ENCODE peak calls at places on chromosome 14, in five cellular contexts. One of them, this sample, is unnamed.

GRCh38 chr14:59321184-59321952 is 132.9 kb downstream of the DAAM1 start:
- DNase-seq in stomach: no peak
- DNase-seq in CD8-positive, alpha-beta T cell: no peak
- DNase-seq in cardiac muscle cell: peak; percentile 82
- DNase-seq in fibroblast of mammary gland: peak; percentile 55
- DNase-seq in this sample: no peak

GRCh38 chr14:93430319-93430801 is 379 bp upstream of the UNC79 start:
- DNase-seq in stomach: no peak
- DNase-seq in CD8-positive, alpha-beta T cell: no peak
- DNase-seq in cardiac muscle cell: peak; percentile 55
- DNase-seq in fibroblast of mammary gland: peak; percentile 0
- DNase-seq in this sample: peak; percentile 25

GRCh38 chr14:69703047-69704046 is 63.6 kb upstream of the SRSF5 start:
- DNase-seq in stomach: no peak
- DNase-seq in CD8-positive, alpha-beta T cell: no peak
- DNase-seq in cardiac muscle cell: no peak
- DNase-seq in fibroblast of mammary gland: no peak
- DNase-seq in this sample: no peak

GRCh38 chr14:71539660-71540285 is 392.5 kb upstream of the RGS6 start:
- DNase-seq in stomach: no peak
- DNase-seq in CD8-positive, alpha-beta T cell: no peak
- DNase-seq in cardiac muscle cell: peak; percentile 25
- DNase-seq in fibroblast of mammary gland: no peak
- DNase-seq in this sample: no peak

GRCh38 chr14:90107789-90108188 is 46.0 kb downstream of the KCNK13 start:
- DNase-seq in stomach: no peak
- DNase-seq in CD8-positive, alpha-beta T cell: no peak
- DNase-seq in cardiac muscle cell: no peak
- DNase-seq in fibroblast of mammary gland: no peak
- DNase-seq in this sample: no peak

GRCh38 chr14:36467332-36467731 is 52.7 kb downstream of the NKX2-1 start:
- DNase-seq in stomach: no peak
- DNase-seq in CD8-positive, alpha-beta T cell: no peak
- DNase-seq in cardiac muscle cell: no peak
- DNase-seq in fibroblast of mammary gland: no peak
- DNase-seq in this sample: no peak

GRCh38 chr14:85223667-85224066 is 306.3 kb upstream of the FLRT2 start:
- DNase-seq in stomach: no peak
- DNase-seq in CD8-positive, alpha-beta T cell: no peak
- DNase-seq in cardiac muscle cell: no peak
- DNase-seq in fibroblast of mammary gland: no peak
- DNase-seq in this sample: no peak

GRCh38 chr14:106872619-106873446 is 1346.5 kb downstream of the TMEM121 start:
- DNase-seq in stomach: peak; percentile 93
- DNase-seq in CD8-positive, alpha-beta T cell: peak; percentile 67
- DNase-seq in cardiac muscle cell: no peak
- DNase-seq in fibroblast of mammary gland: peak; percentile 14
- DNase-seq in this sample: no peak

GRCh38 chr14:55333785-55334485 is 62.7 kb downstream of the FBXO34 start:
- DNase-seq in stomach: no peak
- DNase-seq in CD8-positive, alpha-beta T cell: no peak
- DNase-seq in cardiac muscle cell: no peak
- DNase-seq in fibroblast of mammary gland: no peak
- DNase-seq in this sample: no peak

GRCh38 chr14:31716208-31716607 is 155.0 kb downstream of the NUBPL start:
- DNase-seq in stomach: no peak
- DNase-seq in CD8-positive, alpha-beta T cell: no peak
- DNase-seq in cardiac muscle cell: no peak
- DNase-seq in fibroblast of mammary gland: peak; percentile 7
- DNase-seq in this sample: no peak

GRCh38 chr14:94164685-94165431 is 9.3 kb upstream of the PPP4R4 start:
- DNase-seq in stomach: no peak
- DNase-seq in CD8-positive, alpha-beta T cell: no peak
- DNase-seq in cardiac muscle cell: no peak
- DNase-seq in fibroblast of mammary gland: no peak
- DNase-seq in this sample: no peak

GRCh38 chr14:54728700-54729527 is 162.0 kb downstream of the SAMD4A start:
- DNase-seq in stomach: no peak
- DNase-seq in CD8-positive, alpha-beta T cell: no peak
- DNase-seq in cardiac muscle cell: peak; percentile 59
- DNase-seq in fibroblast of mammary gland: peak; percentile 47
- DNase-seq in this sample: no peak

GRCh38 chr14:69240527-69241173 is 19.3 kb upstream of the GALNT16 start:
- DNase-seq in stomach: no peak
- DNase-seq in CD8-positive, alpha-beta T cell: no peak
- DNase-seq in cardiac muscle cell: no peak
- DNase-seq in fibroblast of mammary gland: no peak
- DNase-seq in this sample: no peak

GRCh38 chr14:104588066-104588857 is 8.7 kb downstream of the C14orf180 start:
- DNase-seq in stomach: peak; percentile 75
- DNase-seq in CD8-positive, alpha-beta T cell: no peak
- DNase-seq in cardiac muscle cell: no peak
- DNase-seq in fibroblast of mammary gland: no peak
- DNase-seq in this sample: no peak

GRCh38 chr14:49623941-49624806 is 3.6 kb downstream of the MGAT2 start:
- DNase-seq in stomach: no peak
- DNase-seq in CD8-positive, alpha-beta T cell: no peak
- DNase-seq in cardiac muscle cell: no peak
- DNase-seq in fibroblast of mammary gland: no peak
- DNase-seq in this sample: no peak

GRCh38 chr14:62015945-62016344 is 253.7 kb downstream of the SNAPC1 start:
- DNase-seq in stomach: no peak
- DNase-seq in CD8-positive, alpha-beta T cell: no peak
- DNase-seq in cardiac muscle cell: peak; percentile 2
- DNase-seq in fibroblast of mammary gland: peak; percentile 15
- DNase-seq in this sample: no peak

GRCh38 chr14:102929349-102930137 is 7.1 kb downstream of the AMN start:
- DNase-seq in stomach: no peak
- DNase-seq in CD8-positive, alpha-beta T cell: no peak
- DNase-seq in cardiac muscle cell: no peak
- DNase-seq in fibroblast of mammary gland: no peak
- DNase-seq in this sample: no peak

GRCh38 chr14:102928412-102929348 is 6.2 kb downstream of the AMN start:
- DNase-seq in stomach: peak; percentile 87
- DNase-seq in CD8-positive, alpha-beta T cell: peak; percentile 78
- DNase-seq in cardiac muscle cell: peak; percentile 73
- DNase-seq in fibroblast of mammary gland: no peak
- DNase-seq in this sample: peak; percentile 73

GRCh38 chr14:102930753-102931579 is 8.5 kb downstream of the AMN start:
- DNase-seq in stomach: peak; percentile 52
- DNase-seq in CD8-positive, alpha-beta T cell: no peak
- DNase-seq in cardiac muscle cell: peak; percentile 10
- DNase-seq in fibroblast of mammary gland: peak; percentile 47
- DNase-seq in this sample: no peak

GRCh38 chr14:102931580-102932285 is 9.3 kb downstream of the AMN start:
- DNase-seq in stomach: no peak
- DNase-seq in CD8-positive, alpha-beta T cell: no peak
- DNase-seq in cardiac muscle cell: no peak
- DNase-seq in fibroblast of mammary gland: no peak
- DNase-seq in this sample: no peak

DNA sequence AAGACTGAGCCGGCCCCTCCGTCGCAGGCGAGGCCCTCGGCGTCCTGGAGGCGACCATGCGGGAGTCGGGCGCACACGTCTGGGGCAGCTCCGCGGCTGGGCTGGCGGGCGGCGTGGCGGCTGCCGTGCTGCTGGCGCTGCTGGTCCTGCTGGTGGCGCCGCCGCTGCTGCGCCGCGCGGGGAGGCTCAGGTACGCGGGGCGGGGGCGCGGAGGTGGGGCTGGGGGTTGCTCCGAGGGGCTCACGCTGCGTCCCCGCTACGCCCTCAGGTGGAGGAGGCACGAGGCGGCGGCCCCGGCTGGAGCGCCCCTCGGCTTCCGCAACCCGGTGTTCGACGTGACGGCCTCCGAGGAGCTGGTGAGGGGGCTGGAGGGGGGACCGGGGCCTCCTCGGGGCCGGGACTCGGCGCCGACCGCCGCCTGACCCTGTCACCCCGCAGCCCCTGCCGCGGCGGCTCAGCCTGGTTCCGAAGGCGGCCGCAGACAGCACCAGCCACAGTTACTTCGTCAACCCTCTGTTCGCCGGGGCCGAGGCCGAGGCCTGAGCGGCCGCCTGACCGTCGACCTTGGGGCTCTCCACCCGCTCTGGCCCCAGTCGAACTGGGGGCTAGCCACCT is 7.8 kb downstream of the AMN start:
- DNase-seq in stomach: no peak
- DNase-seq in CD8-positive, alpha-beta T cell: no peak
- DNase-seq in cardiac muscle cell: peak; percentile 15
- DNase-seq in fibroblast of mammary gland: no peak
- DNase-seq in this sample: peak; percentile 51
- TF ChIP-seq CTCF in stomach: no peak
- TF ChIP-seq CTCF in CD8-positive, alpha-beta T cell: no peak
- TF ChIP-seq CTCF in cardiac muscle cell: no peak
- TF ChIP-seq CTCF in fibroblast of mammary gland: no peak
- TF ChIP-seq CTCF in this sample: peak; percentile 41

DNA sequence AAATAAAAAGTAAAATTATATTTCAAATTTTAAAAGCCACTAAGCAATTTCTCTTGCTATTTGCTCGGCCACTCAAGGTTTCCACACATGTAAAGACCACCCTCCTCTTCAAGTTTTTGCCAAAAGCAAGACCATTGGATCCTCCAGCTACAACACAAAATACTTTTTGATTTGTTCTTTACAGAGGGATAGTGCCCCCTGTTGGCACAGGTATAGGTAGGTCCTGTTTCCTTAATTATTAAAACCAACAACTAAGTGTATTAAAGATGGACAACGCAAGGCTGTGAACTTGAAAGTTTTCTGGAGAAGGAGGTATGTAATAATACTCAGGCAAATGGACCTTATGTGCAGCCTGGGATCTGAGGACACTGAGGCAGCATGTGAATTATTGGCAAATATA is 23.8 kb downstream of the ATP6V1D start:
- DNase-seq in stomach: no peak
- DNase-seq in CD8-positive, alpha-beta T cell: no peak
- DNase-seq in cardiac muscle cell: peak; percentile 35
- DNase-seq in fibroblast of mammary gland: peak; percentile 41
- DNase-seq in this sample: no peak
- TF ChIP-seq CTCF in stomach: no peak
- TF ChIP-seq CTCF in CD8-positive, alpha-beta T cell: peak; percentile 35
- TF ChIP-seq CTCF in cardiac muscle cell: peak; percentile 38
- TF ChIP-seq CTCF in fibroblast of mammary gland: peak; percentile 51
- TF ChIP-seq CTCF in this sample: peak; percentile 59

DNA sequence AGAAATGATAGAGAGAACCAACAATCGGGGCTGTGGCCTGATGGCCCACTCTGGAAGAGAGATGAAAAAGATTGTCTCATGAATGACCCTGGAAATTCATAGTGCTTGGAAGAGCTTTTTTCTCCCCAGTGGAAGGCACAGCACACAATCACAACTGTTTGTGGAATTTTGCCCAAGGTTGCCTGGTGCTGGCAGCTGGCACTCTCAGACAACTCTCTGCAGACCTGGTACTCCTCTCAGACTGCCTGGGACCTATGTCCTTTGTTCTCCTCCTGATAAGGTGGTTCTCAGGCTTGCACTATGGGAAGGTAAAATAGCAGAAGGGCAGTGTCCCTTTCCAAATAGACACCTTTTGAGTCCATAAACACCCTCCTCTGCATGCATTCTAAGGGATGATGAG is 144.1 kb upstream of the SEL1L start:
- DNase-seq in stomach: no peak
- DNase-seq in CD8-positive, alpha-beta T cell: no peak
- DNase-seq in cardiac muscle cell: no peak
- DNase-seq in fibroblast of mammary gland: no peak
- DNase-seq in this sample: no peak
- TF ChIP-seq CTCF in stomach: no peak
- TF ChIP-seq CTCF in CD8-positive, alpha-beta T cell: no peak
- TF ChIP-seq CTCF in cardiac muscle cell: no peak
- TF ChIP-seq CTCF in fibroblast of mammary gland: no peak
- TF ChIP-seq CTCF in this sample: no peak

GRCh38 chr14:87046960-87047359 is 946.0 kb downstream of the GALC start:
- DNase-seq in stomach: no peak
- DNase-seq in CD8-positive, alpha-beta T cell: no peak
- DNase-seq in cardiac muscle cell: no peak
- DNase-seq in fibroblast of mammary gland: no peak
- DNase-seq in this sample: no peak

GRCh38 chr14:87052646-87053225 is 940.2 kb downstream of the GALC start:
- DNase-seq in stomach: no peak
- DNase-seq in CD8-positive, alpha-beta T cell: no peak
- DNase-seq in cardiac muscle cell: no peak
- DNase-seq in fibroblast of mammary gland: no peak
- DNase-seq in this sample: no peak

GRCh38 chr14:87055007-87055406 is 938.0 kb downstream of the GALC start:
- DNase-seq in stomach: no peak
- DNase-seq in CD8-positive, alpha-beta T cell: no peak
- DNase-seq in cardiac muscle cell: no peak
- DNase-seq in fibroblast of mammary gland: no peak
- DNase-seq in this sample: no peak

GRCh38 chr14:87045956-87046355 is 947.0 kb downstream of the GALC start:
- DNase-seq in stomach: no peak
- DNase-seq in CD8-positive, alpha-beta T cell: no peak
- DNase-seq in cardiac muscle cell: no peak
- DNase-seq in fibroblast of mammary gland: no peak
- DNase-seq in this sample: no peak

DNA sequence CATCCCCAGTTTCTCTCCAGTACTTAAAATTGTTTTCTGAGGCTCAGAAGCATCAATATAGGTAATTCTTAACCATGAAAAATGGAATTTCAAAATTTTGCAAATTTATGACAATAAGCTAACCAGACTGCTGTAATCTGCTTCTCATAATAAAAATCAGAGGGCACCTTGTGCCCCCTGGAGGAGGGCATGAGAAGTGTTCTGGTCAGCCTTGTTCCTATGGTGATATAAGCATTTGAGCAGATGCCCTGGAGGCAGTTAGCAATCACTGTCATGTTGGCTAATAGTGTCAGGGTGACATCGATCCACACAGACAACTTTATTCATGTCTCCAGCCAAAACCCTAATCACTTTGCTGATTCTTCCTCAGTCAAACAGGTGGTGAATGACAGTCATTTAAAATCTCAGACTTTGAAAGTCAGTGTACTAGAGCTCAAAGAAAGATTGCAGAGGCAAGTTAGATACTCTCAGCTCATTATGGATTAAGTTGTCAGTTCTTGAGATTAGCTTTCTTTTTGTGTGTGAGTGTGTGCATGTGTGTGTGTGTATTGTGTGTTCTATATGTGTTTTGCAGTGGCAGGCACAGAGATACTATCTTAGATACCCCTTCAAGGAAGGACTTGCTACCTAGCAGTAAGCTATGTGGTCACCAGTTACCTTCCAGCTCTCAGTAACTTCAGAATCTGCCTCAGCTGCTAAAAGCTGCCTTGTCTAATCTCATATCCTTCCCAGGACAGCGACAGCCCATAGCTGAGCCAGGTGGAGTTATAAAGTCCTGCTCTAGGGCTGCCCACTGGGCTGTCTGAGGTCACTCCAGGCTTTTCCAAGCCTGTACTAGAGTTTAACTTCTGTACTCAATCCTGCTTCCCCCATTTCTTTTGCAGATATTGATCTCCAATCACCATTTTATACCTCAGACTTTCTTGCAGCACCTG is 942.8 kb downstream of the GALC start:
- DNase-seq in stomach: no peak
- DNase-seq in CD8-positive, alpha-beta T cell: no peak
- DNase-seq in cardiac muscle cell: peak; percentile 25
- DNase-seq in fibroblast of mammary gland: peak; percentile 45
- DNase-seq in this sample: no peak
- TF ChIP-seq CTCF in stomach: peak; percentile 16
- TF ChIP-seq CTCF in CD8-positive, alpha-beta T cell: no peak
- TF ChIP-seq CTCF in cardiac muscle cell: peak; percentile 52
- TF ChIP-seq CTCF in fibroblast of mammary gland: peak; percentile 55
- TF ChIP-seq CTCF in this sample: peak; percentile 73

GRCh38 chr14:76497550-76498484 is 121.9 kb downstream of the ESRRB start:
- DNase-seq in stomach: no peak
- DNase-seq in CD8-positive, alpha-beta T cell: no peak
- DNase-seq in cardiac muscle cell: no peak
- DNase-seq in fibroblast of mammary gland: no peak
- DNase-seq in this sample: no peak
- TF ChIP-seq CTCF in stomach: no peak
- TF ChIP-seq CTCF in CD8-positive, alpha-beta T cell: no peak
- TF ChIP-seq CTCF in cardiac muscle cell: no peak
- TF ChIP-seq CTCF in fibroblast of mammary gland: peak; percentile 2
- TF ChIP-seq CTCF in this sample: peak; percentile 28

GRCh38 chr14:57435923-57436322 is 45.5 kb downstream of the NAA30 start:
- DNase-seq in stomach: no peak
- DNase-seq in CD8-positive, alpha-beta T cell: no peak
- DNase-seq in cardiac muscle cell: no peak
- DNase-seq in fibroblast of mammary gland: no peak
- DNase-seq in this sample: no peak
- TF ChIP-seq CTCF in stomach: no peak
- TF ChIP-seq CTCF in CD8-positive, alpha-beta T cell: no peak
- TF ChIP-seq CTCF in cardiac muscle cell: no peak
- TF ChIP-seq CTCF in fibroblast of mammary gland: peak; percentile 12
- TF ChIP-seq CTCF in this sample: peak; percentile 21

This sample was measured in progenitor cell of endocrine pancreas.